ENCODE peak calls at places on chromosome 2, in five cellular contexts. One of them, this sample, is unnamed.

GRCh38 chr2:148651972-148652371 is 7.4 kb downstream of the EPC2 start:
- DNase-seq in NCI-H226: no peak
- DNase-seq in astrocyte of the spinal cord: no peak
- DNase-seq in iris pigment epithelial cell: no peak
- DNase-seq in ELR: no peak
- DNase-seq in this sample: no peak

GRCh38 chr2:68926782-68927181 is 25.9 kb downstream of the GKN2 start:
- DNase-seq in ELR: no peak
- DNase-seq in astrocyte of the spinal cord: peak
- DNase-seq in NCI-H226: no peak
- DNase-seq in iris pigment epithelial cell: no peak
- DNase-seq in this sample: peak

GRCh38 chr2:44615950-44616518 is 254.3 kb downstream of the CAMKMT start:
- DNase-seq in astrocyte of the spinal cord: no peak
- DNase-seq in ELR: no peak
- DNase-seq in iris pigment epithelial cell: no peak
- DNase-seq in NCI-H226: no peak
- DNase-seq in this sample: no peak

GRCh38 chr2:23489471-23490400 is 104.8 kb downstream of the KLHL29 start:
- DNase-seq in ELR: no peak
- DNase-seq in iris pigment epithelial cell: peak
- DNase-seq in astrocyte of the spinal cord: peak
- DNase-seq in NCI-H226: no peak
- DNase-seq in this sample: no peak

GRCh38 chr2:6793371-6793770 is 72.3 kb downstream of the CMPK2 start:
- DNase-seq in NCI-H226: no peak
- DNase-seq in ELR: no peak
- DNase-seq in iris pigment epithelial cell: peak
- DNase-seq in astrocyte of the spinal cord: no peak
- DNase-seq in this sample: peak

GRCh38 chr2:216695401-216695821 is at the start of gene IGFBP5:
- DNase-seq in astrocyte of the spinal cord: peak
- DNase-seq in iris pigment epithelial cell: peak
- DNase-seq in NCI-H226: peak
- DNase-seq in ELR: peak
- DNase-seq in this sample: no peak

GRCh38 chr2:140242889-140243288 is 1462.7 kb upstream of the NXPH2 start:
- DNase-seq in ELR: no peak
- DNase-seq in astrocyte of the spinal cord: no peak
- DNase-seq in iris pigment epithelial cell: no peak
- DNase-seq in NCI-H226: no peak
- DNase-seq in this sample: no peak

GRCh38 chr2:71675296-71675695 is 221.9 kb downstream of the DYSF start:
- DNase-seq in NCI-H226: no peak
- DNase-seq in iris pigment epithelial cell: no peak
- DNase-seq in ELR: no peak
- DNase-seq in astrocyte of the spinal cord: no peak
- DNase-seq in this sample: no peak

GRCh38 chr2:142124706-142125105 is 6.1 kb downstream of the LRP1B start:
- DNase-seq in NCI-H226: no peak
- DNase-seq in iris pigment epithelial cell: no peak
- DNase-seq in astrocyte of the spinal cord: no peak
- DNase-seq in ELR: no peak
- DNase-seq in this sample: no peak

GRCh38 chr2:203819434-203820133 is 48.0 kb upstream of the CTLA4 start:
- DNase-seq in NCI-H226: no peak
- DNase-seq in astrocyte of the spinal cord: no peak
- DNase-seq in iris pigment epithelial cell: no peak
- DNase-seq in ELR: no peak
- DNase-seq in this sample: no peak

GRCh38 chr2:1993711-1994682 is 249.7 kb upstream of the PXDN start:
- DNase-seq in NCI-H226: no peak
- DNase-seq in iris pigment epithelial cell: peak
- DNase-seq in ELR: peak
- DNase-seq in astrocyte of the spinal cord: peak
- DNase-seq in this sample: no peak

GRCh38 chr2:95260028-95261023 is 13.9 kb upstream of the PROM2 start:
- DNase-seq in astrocyte of the spinal cord: no peak
- DNase-seq in ELR: no peak
- DNase-seq in iris pigment epithelial cell: peak
- DNase-seq in NCI-H226: no peak
- DNase-seq in this sample: peak